ENCODE peak calls at places on chromosomes 1 and 21, in six cellular contexts. V is nephron progenitor cell; K is CD4-positive, alpha-beta T cell; O is prostate gland; M is ovary; D is HFF-Myc. X is an unnamed sample.

GRCh38 chr1:208793946-208794345 is 549.8 kb upstream of the PLXNA2 start:
- DNase-seq in V (no peak), K (no peak), O (no peak), M (no peak), D (no peak), X (no peak)

GRCh38 chr1:51926171-51926812 is 47.8 kb upstream of the NRDC start:
- DNase-seq in V (no peak), K (no peak), O (no peak), M (no peak), D (no peak), X (no peak)

GRCh38 chr1:100219879-100220278 is 29.8 kb downstream of the DBT start:
- DNase-seq in V (no peak), K (no peak), O (no peak), M (no peak), D (no peak), X (no peak)

GRCh38 chr21:32484706-32485380 is 72.3 kb downstream of the EVA1C start:
- DNase-seq in V (no peak), K (no peak), O (peak), M (no peak), D (no peak), X (no peak)

GRCh38 chr1:15272009-15272781 is 25.2 kb downstream of the FHAD1 start:
- DNase-seq in V (peak), K (no peak), O (peak), M (peak), D (peak), X (peak)

GRCh38 chr21:31282095-31282709 is 61.9 kb downstream of the TIAM1 start:
- DNase-seq in V (no peak), K (no peak), O (no peak), M (no peak), D (peak), X (no peak)

GRCh38 chr1:109928591-109929111 is 18.0 kb downstream of the CSF1 start:
- DNase-seq in V (no peak), K (no peak), O (no peak), M (peak), D (no peak), X (no peak)

GRCh38 chr1:226608699-226609505 is 60.3 kb downstream of the STUM start:
- DNase-seq in V (peak), K (peak), O (peak), M (no peak), D (peak), X (peak)

GRCh38 chr1:21216835-21217811 is 40.4 kb upstream of the EIF4G3 start:
- DNase-seq in V (peak), K (peak), O (peak), M (no peak), D (no peak), X (peak)

GRCh38 chr1:240031009-240031408 is 60.7 kb upstream of the FMN2 start:
- DNase-seq in V (no peak), K (no peak), O (no peak), M (no peak), D (peak), X (no peak)

GRCh38 chr1:224203243-224204016 is 20.4 kb downstream of the DEGS1 start:
- DNase-seq in V (peak), K (no peak), O (no peak), M (peak), D (no peak), X (no peak)

GRCh38 chr1:2411801-2412394 is 466 bp downstream of the PEX10 start:
- DNase-seq in V (peak), K (no peak), O (no peak), M (no peak), D (no peak), X (no peak)

GRCh38 chr1:234864116-234864515 is 254.1 kb upstream of the IRF2BP2 start:
- DNase-seq in V (no peak), K (no peak), O (no peak), M (no peak), D (no peak), X (no peak)

GRCh38 chr1:174433451-174433850 is 14.3 kb upstream of the GPR52 start:
- DNase-seq in V (no peak), K (no peak), O (no peak), M (no peak), D (peak), X (no peak)

GRCh38 chr21:43208561-43209332 is 39.9 kb downstream of the CRYAA start:
- DNase-seq in V (no peak), K (no peak), O (peak), M (no peak), D (no peak), X (no peak)

GRCh38 chr1:68229927-68230812 is 2.2 kb downstream of the WLS start:
- DNase-seq in V (peak), K (no peak), O (no peak), M (no peak), D (no peak), X (peak)

GRCh38 chr1:79161077-79161476 is 154.5 kb upstream of the ADGRL4 start:
- DNase-seq in V (no peak), K (no peak), O (no peak), M (no peak), D (peak), X (no peak)

GRCh38 chr1:28073867-28074266 is 14.5 kb downstream of the EYA3 start:
- DNase-seq in V (no peak), K (no peak), O (no peak), M (no peak), D (no peak), X (no peak)

GRCh38 chr1:221509575-221510360 is 232.1 kb downstream of the DUSP10 start:
- DNase-seq in V (no peak), K (no peak), O (no peak), M (no peak), D (no peak), X (no peak)

GRCh38 chr1:202133016-202133415 is 10.3 kb downstream of the GPR37L1 start:
- DNase-seq in V (no peak), K (no peak), O (peak), M (peak), D (no peak), X (no peak)

GRCh38 chr1:169238506-169238905 is 129.1 kb downstream of the NME7 start:
- DNase-seq in V (no peak), K (no peak), O (no peak), M (no peak), D (no peak), X (no peak)

GRCh38 chr21:17231771-17232170 is 281.1 kb upstream of the CXADR start:
- DNase-seq in V (no peak), K (no peak), O (no peak), M (no peak), D (no peak), X (no peak)

GRCh38 chr1:151458936-151459330 is 361 bp downstream of the POGZ start:
- DNase-seq in V (peak), K (peak), O (peak), M (peak), D (no peak), X (peak)

GRCh38 chr1:209154916-209155315 is 428.6 kb upstream of the CAMK1G start:
- DNase-seq in V (no peak), K (no peak), O (no peak), M (no peak), D (no peak), X (no peak)

GRCh38 chr1:149937779-149938178 is 1.1 kb upstream of the MTMR11 start:
- DNase-seq in V (no peak), K (no peak), O (no peak), M (no peak), D (no peak), X (no peak)

GRCh38 chr21:43619856-43620255 is 39.4 kb downstream of the HSF2BP start:
- DNase-seq in V (no peak), K (no peak), O (no peak), M (no peak), D (no peak), X (no peak)

GRCh38 chr1:228099331-228099732 is 3.8 kb downstream of the C1orf35 start:
- DNase-seq in V (no peak), K (no peak), O (no peak), M (no peak), D (no peak), X (no peak)

GRCh38 chr1:41102208-41102607 is 80.7 kb upstream of the SLFNL1 start:
- DNase-seq in V (no peak), K (no peak), O (peak), M (peak), D (peak), X (no peak)

GRCh38 chr1:185694081-185694480 is 40.1 kb upstream of the HMCN1 start:
- DNase-seq in V (no peak), K (no peak), O (no peak), M (no peak), D (no peak), X (no peak)

GRCh38 chr1:244344001-244344400 is 107.7 kb downstream of the ADSS2 start:
- DNase-seq in V (no peak), K (no peak), O (no peak), M (no peak), D (no peak), X (no peak)
- TF ChIP-seq CTCF in V (no peak), K (no peak), O (no peak), M (no peak), D (no peak), X (no peak)

GRCh38 chr1:191457889-191458288 is 700.4 kb upstream of the RGS18 start:
- DNase-seq in V (no peak), K (no peak), O (no peak), M (no peak), D (no peak), X (no peak)

DNA sequence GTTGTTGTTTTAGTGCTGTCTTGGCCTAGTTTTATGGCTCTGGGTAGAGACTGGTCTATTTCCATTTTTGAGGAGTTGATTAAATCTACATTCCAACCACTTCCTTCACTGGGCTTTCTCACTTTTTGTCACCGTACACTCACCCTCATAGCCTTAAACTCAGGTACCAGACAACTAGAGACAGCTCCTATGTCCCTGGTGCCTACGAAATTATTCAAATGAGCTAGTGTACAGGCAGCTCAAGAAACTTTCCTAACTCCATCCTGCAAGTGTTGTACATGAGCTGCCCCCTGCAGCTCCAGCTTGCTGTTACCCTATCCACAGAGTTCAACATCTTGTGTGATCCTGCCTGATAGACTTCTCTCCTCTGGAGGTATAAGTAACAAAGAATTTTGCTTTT is 704.8 kb upstream of the RGS18 start:
- DNase-seq in V (no peak), K (no peak), O (no peak), M (no peak), D (no peak), X (no peak)
- TF ChIP-seq CTCF in V (no peak), K (no peak), O (no peak), M (no peak), D (no peak), X (no peak)

GRCh38 chr1:76190749-76191424 is 116.3 kb downstream of the ST6GALNAC3 start:
- DNase-seq in V (no peak), K (no peak), O (no peak), M (no peak), D (no peak), X (no peak)
- TF ChIP-seq CTCF in V (no peak), K (no peak), O (no peak), M (no peak), D (no peak), X (no peak)

DNA sequence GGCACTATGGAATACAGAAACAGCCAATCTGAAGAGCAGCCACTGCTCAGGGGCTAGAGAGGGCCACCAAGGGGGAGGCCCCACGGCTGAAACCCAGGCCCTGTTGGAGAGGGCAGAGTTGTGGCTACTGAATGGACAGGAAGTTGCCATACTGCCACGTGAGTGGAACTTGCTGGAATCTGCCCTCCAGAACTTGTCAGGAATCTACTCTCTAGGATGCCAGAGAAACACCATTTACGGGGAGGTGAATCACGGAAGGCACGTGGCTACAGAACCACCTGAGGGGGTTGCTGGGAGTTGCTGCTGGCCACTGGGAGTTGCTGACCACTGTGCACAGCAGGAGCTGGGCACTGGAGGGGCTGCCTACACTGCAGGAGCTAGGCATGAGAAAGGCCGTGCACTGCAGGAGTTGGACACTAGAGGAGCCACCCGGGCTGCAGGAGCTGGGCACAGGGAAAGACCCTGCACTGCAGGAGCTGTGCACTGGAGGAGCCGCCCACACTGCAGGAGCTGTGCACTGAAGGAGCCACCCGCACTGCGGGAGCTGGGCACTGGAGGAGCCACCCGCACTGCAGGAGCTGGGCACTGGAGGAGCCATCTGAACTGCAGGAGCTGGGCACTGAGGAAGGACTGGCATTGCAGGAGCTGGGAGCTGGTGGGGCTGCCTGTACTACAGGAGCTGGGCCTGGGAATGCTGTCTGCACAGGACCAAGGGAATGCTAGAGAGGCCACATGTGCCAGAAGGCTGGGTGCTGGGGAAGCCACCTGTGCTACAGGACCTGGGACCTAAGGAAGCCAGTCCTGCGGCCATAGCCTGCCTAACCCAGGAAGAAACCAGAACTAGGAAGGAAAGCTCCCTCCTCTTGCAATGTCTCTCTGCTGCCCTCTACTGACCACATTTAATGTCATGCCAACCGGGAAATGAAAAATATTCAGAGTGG is 343.4 kb downstream of the MATN1 start:
- DNase-seq in V (peak), K (no peak), O (peak), M (peak), D (peak), X (peak)
- TF ChIP-seq CTCF in V (peak), K (peak), O (peak), M (peak), D (peak), X (peak)

GRCh38 chr1:36367067-36367466 is 18.7 kb downstream of the STK40 start:
- DNase-seq in V (no peak), K (peak), O (no peak), M (no peak), D (no peak), X (no peak)

GRCh38 chr1:36367798-36368197 is 17.9 kb downstream of the STK40 start:
- DNase-seq in V (no peak), K (no peak), O (peak), M (no peak), D (no peak), X (no peak)

GRCh38 chr1:36366091-36366661 is 19.5 kb downstream of the STK40 start:
- DNase-seq in V (peak), K (peak), O (no peak), M (peak), D (no peak), X (peak)

GRCh38 chr1:36369472-36369871 is 16.3 kb downstream of the STK40 start:
- DNase-seq in V (no peak), K (no peak), O (no peak), M (no peak), D (no peak), X (no peak)

DNA sequence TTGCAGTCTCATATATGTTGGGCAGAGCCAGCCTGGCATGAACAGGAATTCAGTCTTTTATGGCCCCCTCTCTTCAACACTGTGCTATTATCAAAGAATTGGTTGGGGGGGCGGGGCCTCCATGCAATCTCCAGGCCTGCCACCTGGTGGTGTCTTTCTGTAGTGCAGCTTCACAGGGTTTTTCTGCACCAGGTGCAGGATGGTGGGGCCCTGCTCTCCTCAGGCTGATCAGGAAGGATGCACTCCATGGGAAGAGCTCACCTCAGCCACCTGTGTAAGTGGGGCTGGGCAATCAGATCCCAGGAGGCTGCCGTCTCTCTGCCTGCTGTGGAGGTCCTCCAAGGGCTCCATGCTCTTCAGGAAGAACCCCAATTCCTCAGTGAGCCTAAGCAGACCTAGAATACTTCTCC is 16.7 kb downstream of the STK40 start:
- DNase-seq in V (peak), K (peak), O (peak), M (peak), D (no peak), X (peak)
- TF ChIP-seq CTCF in V (peak), K (peak), O (peak), M (peak), D (peak), X (peak)

GRCh38 chr21:41611966-41612606 is 104.1 kb upstream of the TMPRSS2 start:
- DNase-seq in V (no peak), K (no peak), O (peak), M (no peak), D (no peak), X (no peak)
- TF ChIP-seq CTCF in V (no peak), K (no peak), O (no peak), M (no peak), D (no peak), X (no peak)

GRCh38 chr1:158732524-158732923 is 12.0 kb upstream of the OR6K3 start:
- DNase-seq in V (no peak), K (no peak), O (no peak), M (no peak), D (no peak), X (no peak)
- TF ChIP-seq CTCF in V (no peak), K (no peak), O (no peak), M (no peak), D (no peak), X (no peak)

DNA sequence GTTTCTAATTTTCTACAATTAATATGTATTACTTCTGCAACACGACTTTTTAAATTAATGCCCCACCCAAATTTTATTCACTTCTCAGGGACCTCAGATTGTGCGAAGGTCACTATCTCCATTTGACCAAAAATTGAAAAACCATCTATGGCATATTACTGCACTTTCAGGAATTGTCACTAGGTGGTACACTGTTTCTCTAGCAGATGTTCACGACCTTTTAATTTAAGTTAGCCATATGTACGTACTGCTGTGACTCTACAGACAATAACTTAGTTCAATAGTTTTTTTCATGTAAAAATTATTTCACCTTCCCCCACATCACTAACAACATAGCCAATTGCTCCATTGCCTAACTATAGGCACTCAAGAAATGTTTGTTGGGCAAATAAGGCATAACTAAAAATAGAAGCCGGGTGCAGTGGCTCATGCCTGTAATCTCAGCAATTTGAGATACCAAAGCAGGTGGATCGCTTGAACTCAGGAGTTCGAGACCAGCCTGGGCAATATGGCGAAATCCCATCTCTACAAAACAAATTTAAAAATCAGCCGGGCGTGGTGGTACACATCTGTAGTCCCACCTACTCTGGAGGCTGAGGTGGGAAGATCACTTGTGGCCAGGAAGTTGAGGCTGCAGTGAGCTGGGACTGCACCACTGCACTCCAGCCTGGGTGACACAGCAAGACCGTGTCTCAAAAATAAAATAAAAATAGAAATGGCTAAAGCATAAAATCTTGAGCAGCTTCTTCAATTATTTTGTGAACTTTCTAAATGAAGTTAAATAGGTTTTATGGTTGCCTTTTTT is 75.7 kb upstream of the PKN2 start:
- DNase-seq in V (no peak), K (no peak), O (no peak), M (no peak), D (peak), X (no peak)
- TF ChIP-seq CTCF in V (peak), K (peak), O (peak), M (no peak), D (peak), X (peak)

GRCh38 chr21:35831230-35831629 is 229.1 kb downstream of the SETD4 start:
- DNase-seq in V (no peak), K (no peak), O (no peak), M (no peak), D (no peak), X (no peak)
- TF ChIP-seq CTCF in V (no peak), K (no peak), O (no peak), M (no peak), D (no peak), X (no peak)

DNA sequence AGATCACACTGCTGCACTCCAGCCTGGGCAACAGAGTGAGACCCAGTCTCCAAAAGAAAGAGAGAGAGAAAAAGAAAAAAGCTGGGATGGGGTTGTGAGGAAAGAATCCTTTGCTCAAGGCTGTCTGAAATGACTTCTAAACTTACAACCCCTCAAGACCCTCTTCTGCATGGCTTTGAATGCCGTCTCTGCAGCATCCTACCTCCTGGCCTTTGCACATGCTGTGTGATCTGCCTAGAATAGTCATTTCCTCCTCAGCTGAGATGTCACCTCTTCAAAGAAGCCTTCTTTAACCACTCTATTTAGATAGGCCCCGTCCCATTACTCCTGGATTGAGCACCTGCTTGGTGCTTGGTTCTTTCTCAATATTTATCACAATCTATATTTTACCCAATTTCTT is 17.4 kb upstream of the TRIM63 start:
- DNase-seq in V (no peak), K (no peak), O (no peak), M (no peak), D (no peak), X (no peak)
- TF ChIP-seq CTCF in V (no peak), K (no peak), O (no peak), M (no peak), D (no peak), X (no peak)

X was measured in glutamatergic neuron.